ENCODE peak calls at places on chromosomes 12 and 14, in four cellular contexts. E, A, P and U are unnamed samples.

GRCh38 chr12:115857923-115858322 is 419.6 kb downstream of the MED13L start:
- DNase-seq in E (no peak), A (no peak), P (no peak), U (no peak)

GRCh38 chr14:24417832-24418491 is 11.5 kb downstream of the CBLN3 start:
- DNase-seq in E (no peak), A (peak), P (no peak), U (no peak)

GRCh38 chr12:76341436-76342030 is 6.7 kb downstream of the BBS10 start:
- DNase-seq in E (no peak), A (no peak), P (no peak), U (no peak)

GRCh38 chr14:105767315-105767714 is 240.9 kb downstream of the TMEM121 start:
- DNase-seq in E (no peak), A (no peak), P (no peak), U (no peak)

GRCh38 chr12:1629338-1630080 is 478 bp downstream of the WNT5B start:
- DNase-seq in E (peak), A (peak), P (no peak), U (no peak)

GRCh38 chr12:98073610-98074009 is 441.8 kb upstream of the TMPO start:
- DNase-seq in E (no peak), A (no peak), P (no peak), U (no peak)

GRCh38 chr14:103848720-103849077 is 1.3 kb upstream of the PPP1R13B start:
- DNase-seq in E (no peak), A (no peak), P (no peak), U (no peak)

GRCh38 chr12:50727466-50727865 is 36.4 kb upstream of the ATF1 start:
- DNase-seq in E (no peak), A (no peak), P (no peak), U (no peak)

GRCh38 chr14:34933301-34933700 is 49.5 kb upstream of the SRP54 start:
- DNase-seq in E (no peak), A (no peak), P (no peak), U (no peak)

GRCh38 chr12:52615208-52615868 is 3.0 kb downstream of the KRT73 start:
- DNase-seq in E (no peak), A (peak), P (no peak), U (no peak)

GRCh38 chr12:85823436-85824179 is 12.6 kb downstream of the RASSF9 start:
- DNase-seq in E (no peak), A (no peak), P (peak), U (no peak)

GRCh38 chr12:95205685-95206084 is 11.6 kb downstream of the FGD6 start:
- DNase-seq in E (no peak), A (peak), P (peak), U (no peak)

GRCh38 chr14:89428556-89429196 is 11.6 kb upstream of the FOXN3 start:
- DNase-seq in E (no peak), A (peak), P (no peak), U (no peak)

GRCh38 chr14:89427426-89428162 is 10.6 kb upstream of the FOXN3 start:
- DNase-seq in E (no peak), A (no peak), P (no peak), U (no peak)

GRCh38 chr14:89430271-89430620 is 13.2 kb upstream of the FOXN3 start:
- DNase-seq in E (no peak), A (no peak), P (no peak), U (no peak)

GRCh38 chr14:89428163-89428523 is 11.1 kb upstream of the FOXN3 start:
- DNase-seq in E (no peak), A (no peak), P (no peak), U (no peak)

GRCh38 chr14:89429206-89430091 is 12.4 kb upstream of the FOXN3 start:
- DNase-seq in E (peak), A (no peak), P (no peak), U (no peak)
- H3K27ac ChIP-seq in E (peak), A (no peak), P (peak), U (no peak)

GRCh38 chr12:49058366-49059062 is 2.1 kb downstream of the KMT2D start:
- DNase-seq in E (peak), A (no peak), P (no peak), U (peak)

GRCh38 chr12:49059385-49060232 is 985 bp downstream of the KMT2D start:
- DNase-seq in E (no peak), A (no peak), P (peak), U (no peak)

GRCh38 chr12:49057888-49058287 is 2.7 kb downstream of the KMT2D start:
- DNase-seq in E (peak), A (no peak), P (no peak), U (no peak)

GRCh38 chr12:49060237-49061156 is at the start of gene KMT2D:
- DNase-seq in E (peak), A (peak), P (peak), U (peak)

GRCh38 chr12:49059063-49059384 is 1.6 kb downstream of the KMT2D start:
- DNase-seq in E (peak), A (no peak), P (no peak), U (no peak)
- H3K27ac ChIP-seq in E (peak), A (no peak), P (peak), U (peak)

GRCh38 chr12:106974525-106974924 is 12.4 kb downstream of the MTERF2 start:
- DNase-seq in E (no peak), A (no peak), P (no peak), U (no peak)
- H3K27ac ChIP-seq in E (no peak), A (no peak), P (no peak), U (no peak)

GRCh38 chr12:120225200-120225558 is 24.3 kb upstream of the RPLP0 start:
- DNase-seq in E (no peak), A (no peak), P (no peak), U (no peak)

GRCh38 chr12:120227233-120228040 is 26.5 kb upstream of the RPLP0 start:
- DNase-seq in E (no peak), A (no peak), P (no peak), U (no peak)

GRCh38 chr12:120224304-120225199 is 23.6 kb upstream of the RPLP0 start:
- DNase-seq in E (peak), A (no peak), P (no peak), U (peak)

GRCh38 chr12:120228041-120228290 is 27.1 kb upstream of the RPLP0 start:
- DNase-seq in E (no peak), A (no peak), P (no peak), U (no peak)

GRCh38 chr12:120225852-120226640 is 25.1 kb upstream of the RPLP0 start:
- DNase-seq in E (no peak), A (no peak), P (no peak), U (no peak)
- H3K27ac ChIP-seq in E (no peak), A (no peak), P (no peak), U (no peak)

DNA sequence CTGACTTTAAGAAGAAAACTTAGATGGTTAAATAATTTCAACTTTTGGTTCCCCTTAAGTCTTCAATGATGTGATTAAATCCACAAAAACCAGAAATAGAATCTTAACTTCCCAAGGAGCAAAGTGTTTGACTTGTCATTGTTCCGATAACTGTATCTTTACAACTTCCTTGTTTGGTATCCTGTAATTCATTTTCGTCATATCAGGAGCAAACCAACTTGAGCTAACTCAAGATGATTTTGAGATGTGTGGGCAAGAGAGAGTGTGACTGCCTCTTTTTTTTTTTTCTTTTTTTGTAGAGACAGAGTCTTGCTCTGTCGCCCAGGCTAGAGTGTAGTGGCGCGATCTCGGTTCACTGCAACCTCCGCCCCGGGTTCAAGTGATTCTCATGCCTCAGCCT is 25.3 kb downstream of the DRAM1 start:
- DNase-seq in E (no peak), A (no peak), P (no peak), U (no peak)
- H3K27ac ChIP-seq in E (no peak), A (no peak), P (no peak), U (no peak)